ENCODE peak calls at places on chromosomes 7 and 10, in seven cellular contexts. L, X, B, I, C, F and D are unnamed samples.

GRCh38 chr7:42272793-42273665 is 36.0 kb upstream of the GLI3 start:
- DNase-seq in L (no peak), X (no peak), B (no peak), I (no peak), C (no peak), F (no peak), D (peak)

GRCh38 chr7:16420649-16421332 is 547 bp downstream of the CRPPA start:
- DNase-seq in L (peak), X (peak), B (peak), I (peak), C (peak), F (peak), D (peak)

GRCh38 chr7:42843209-42843800 is 68.6 kb downstream of the C7orf25 start:
- DNase-seq in L (peak), X (peak), B (peak), I (no peak), C (peak), F (no peak), D (peak)

GRCh38 chr10:73205121-73205520 is 37.2 kb downstream of the FAM149B1 start:
- DNase-seq in L (no peak), X (no peak), B (no peak), I (no peak), C (no peak), F (no peak), D (no peak)

GRCh38 chr10:16987129-16987670 is 142.4 kb downstream of the CUBN start:
- DNase-seq in L (no peak), X (no peak), B (no peak), I (no peak), C (no peak), F (no peak), D (no peak)

GRCh38 chr7:155071916-155072315 is 1.8 kb downstream of the HTR5A start:
- DNase-seq in L (no peak), X (no peak), B (no peak), I (no peak), C (no peak), F (no peak), D (no peak)

GRCh38 chr7:17520941-17521340 is 222.5 kb downstream of the AHR start:
- DNase-seq in L (no peak), X (no peak), B (no peak), I (no peak), C (no peak), F (no peak), D (no peak)

GRCh38 chr7:133854739-133855138 is 272.4 kb upstream of the LRGUK start:
- DNase-seq in L (peak), X (peak), B (peak), I (no peak), C (peak), F (no peak), D (peak)

GRCh38 chr7:74083928-74084721 is 521 bp downstream of the LIMK1 start:
- DNase-seq in L (no peak), X (peak), B (peak), I (no peak), C (no peak), F (no peak), D (peak)

GRCh38 chr7:41333506-41333905 is 369.4 kb downstream of the INHBA start:
- DNase-seq in L (no peak), X (no peak), B (no peak), I (no peak), C (no peak), F (no peak), D (no peak)

GRCh38 chr10:95377950-95378349 is 87.1 kb upstream of the PDLIM1 start:
- DNase-seq in L (no peak), X (peak), B (no peak), I (no peak), C (no peak), F (no peak), D (no peak)

DNA sequence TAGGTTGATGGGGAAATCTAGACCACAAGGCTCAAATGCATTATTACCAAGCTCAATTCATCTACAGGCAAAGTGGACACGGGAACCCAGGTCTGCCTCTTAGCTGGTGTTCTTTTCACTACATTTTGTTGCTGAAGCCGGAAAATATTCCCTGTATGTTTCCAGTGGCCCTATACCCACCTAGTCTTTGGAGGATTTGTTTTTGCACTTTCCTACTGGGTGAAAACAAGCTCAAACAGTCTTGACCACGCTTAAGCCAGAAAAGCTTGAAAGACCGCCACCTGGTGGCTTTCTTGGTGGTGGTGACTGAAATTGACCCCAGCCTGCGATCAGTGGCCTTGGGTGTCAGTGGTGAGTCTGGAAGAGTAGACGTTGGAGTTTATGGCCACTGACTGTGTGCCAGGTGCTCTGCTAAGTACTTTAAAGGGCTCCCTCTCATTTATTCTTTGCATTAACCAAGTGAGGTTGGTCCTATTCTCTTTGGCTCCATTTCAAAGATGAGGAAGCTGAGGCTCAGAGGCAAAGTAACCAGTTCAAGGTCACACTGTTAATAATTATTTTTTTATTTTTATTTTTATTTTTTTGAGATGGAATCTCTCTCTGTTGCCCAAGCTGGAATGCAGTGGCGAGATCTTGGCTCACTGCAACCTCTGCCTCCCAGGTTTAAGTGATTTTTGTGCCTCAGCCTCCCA is 11.1 kb upstream of the CRTAC1 start:
- DNase-seq in L (peak), X (peak), B (peak), I (peak), C (peak), F (no peak), D (peak)
- TF ChIP-seq JUND in L (no peak), X (no peak), B (no peak), I (no peak), C (no peak), F (no peak), D (no peak)

GRCh38 chr7:124152859-124153692 is 120.2 kb upstream of the TMEM229A start:
- DNase-seq in L (peak), X (peak), B (no peak), I (peak), C (peak), F (no peak), D (peak)
- TF ChIP-seq JUND in L (no peak), X (no peak), B (no peak), I (no peak), C (no peak), F (no peak), D (no peak)

DNA sequence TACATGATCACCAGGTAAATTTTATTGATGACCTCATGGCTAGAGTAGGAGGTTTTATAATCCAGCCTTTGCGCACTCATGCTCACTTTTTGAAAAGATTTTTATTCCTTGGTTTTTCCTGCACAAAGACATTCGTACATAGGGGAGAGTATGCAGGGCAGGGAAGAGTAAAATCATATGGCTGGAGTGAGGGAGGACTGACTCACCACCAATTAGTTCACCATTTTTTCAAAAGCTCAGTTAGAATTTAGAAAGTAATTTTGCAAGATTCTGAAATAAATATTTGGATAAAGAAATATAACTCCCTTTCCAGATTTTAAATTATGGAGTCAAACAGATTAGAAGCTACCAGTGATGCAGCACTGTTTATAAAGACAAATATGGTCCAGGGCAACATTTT is 111.9 kb downstream of the SEMA3D start:
- DNase-seq in L (no peak), X (no peak), B (no peak), I (no peak), C (no peak), F (no peak), D (no peak)
- TF ChIP-seq JUND in L (no peak), X (no peak), B (no peak), I (no peak), C (no peak), F (no peak), D (no peak)

GRCh38 chr7:26850193-26850651 is 14.2 kb downstream of the SKAP2 start:
- DNase-seq in L (no peak), X (no peak), B (peak), I (no peak), C (no peak), F (no peak), D (no peak)
- TF ChIP-seq JUND in L (no peak), X (no peak), B (peak), I (no peak), C (no peak), F (no peak), D (no peak)

GRCh38 chr7:127347567-127348246 is 44.8 kb downstream of the ZNF800 start:
- DNase-seq in L (no peak), X (peak), B (peak), I (peak), C (peak), F (no peak), D (peak)
- TF ChIP-seq JUND in L (no peak), X (no peak), B (peak), I (no peak), C (no peak), F (no peak), D (no peak)

DNA sequence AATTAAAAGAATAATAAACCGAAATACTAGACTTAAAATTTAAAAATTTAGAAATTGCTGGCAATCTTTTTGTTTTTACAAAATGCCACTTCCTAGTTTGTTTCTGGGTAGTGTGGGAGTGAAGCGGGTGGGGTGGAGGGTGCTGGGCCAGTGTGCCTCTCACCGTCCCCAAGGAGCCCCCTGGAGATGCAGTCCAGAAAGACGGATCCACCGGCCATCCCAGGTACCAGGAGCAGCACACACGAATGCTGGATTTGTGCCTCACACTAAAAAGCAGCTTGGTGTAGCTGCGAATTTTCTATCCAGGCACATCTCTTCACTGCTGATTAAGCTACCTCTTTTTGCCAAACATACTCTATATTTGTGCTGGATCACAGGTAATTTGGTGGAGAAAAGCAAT is 618.1 kb downstream of the DNAJB6 start:
- DNase-seq in L (no peak), X (no peak), B (no peak), I (no peak), C (no peak), F (no peak), D (no peak)
- TF ChIP-seq JUND in L (no peak), X (no peak), B (no peak), I (no peak), C (no peak), F (no peak), D (no peak)

GRCh38 chr10:4477664-4478063 is 348.3 kb upstream of the AKR1E2 start:
- DNase-seq in L (no peak), X (no peak), B (no peak), I (no peak), C (no peak), F (no peak), D (no peak)

GRCh38 chr10:4472190-4472904 is 353.7 kb upstream of the AKR1E2 start:
- DNase-seq in L (no peak), X (no peak), B (no peak), I (no peak), C (no peak), F (no peak), D (no peak)

GRCh38 chr10:4475796-4476195 is 350.2 kb upstream of the AKR1E2 start:
- DNase-seq in L (no peak), X (no peak), B (no peak), I (no peak), C (no peak), F (no peak), D (no peak)

GRCh38 chr10:4473977-4474376 is 352.0 kb upstream of the AKR1E2 start:
- DNase-seq in L (no peak), X (peak), B (no peak), I (no peak), C (no peak), F (no peak), D (no peak)

DNA sequence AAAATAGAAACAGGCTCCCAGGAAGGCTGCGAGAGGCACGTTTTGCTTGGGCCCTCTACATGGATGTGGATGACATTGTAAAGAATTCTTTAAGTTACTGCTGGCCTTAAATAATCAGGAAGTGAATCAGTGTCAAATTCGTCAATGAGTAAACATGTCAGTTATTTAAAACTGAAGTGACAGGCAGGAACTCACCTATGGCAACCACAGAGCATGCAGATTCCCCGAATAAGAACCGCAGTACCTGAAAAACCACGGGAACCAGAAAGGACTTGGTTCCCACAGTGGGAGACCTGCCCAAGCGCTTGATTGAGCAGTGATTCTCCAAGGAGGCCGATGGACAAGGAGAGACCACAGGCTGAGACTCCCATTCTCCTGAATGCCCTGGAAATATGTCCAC is 351.2 kb upstream of the AKR1E2 start:
- DNase-seq in L (no peak), X (no peak), B (no peak), I (no peak), C (no peak), F (no peak), D (no peak)
- TF ChIP-seq JUND in L (no peak), X (no peak), B (no peak), I (no peak), C (no peak), F (no peak), D (no peak)